ENCODE peak calls at places on chromosomes 1 and 21, in five cellular contexts. X is IMR-90, D is endothelial cell of umbilical vein, F is HCT116, J is astrocyte. M is an unnamed sample. For H3K4me1 and H4K20me1, the result is how much of the 10 kb centered on the place peaks cover.

GRCh38 chr1:50508040-50508586 is 84.9 kb upstream of the DMRTA2 start:
- DNase-seq in X (no peak), D (no peak), F (no peak), J (no peak), M (no peak)

GRCh38 chr1:119987112-119987511 is 82.3 kb downstream of the NOTCH2 start:
- DNase-seq in X (peak), D (peak), F (no peak), J (peak), M (peak)

GRCh38 chr1:230173176-230173575 is 106.1 kb downstream of the GALNT2 start:
- DNase-seq in X (no peak), D (no peak), F (no peak), J (no peak), M (no peak)

GRCh38 chr1:30908886-30909777 is 574 bp upstream of the SDC3 start:
- DNase-seq in X (no peak), D (no peak), F (no peak), J (no peak), M (no peak)

GRCh38 chr21:43827015-43827611 is 37.7 kb downstream of the RRP1 start:
- DNase-seq in X (peak), D (no peak), F (peak), J (peak), M (peak)

GRCh38 chr21:27021046-27021445 is 54.2 kb upstream of the ADAMTS5 start:
- DNase-seq in X (no peak), D (no peak), F (no peak), J (no peak), M (no peak)

GRCh38 chr21:33058468-33059318 is 11.2 kb upstream of the OLIG1 start:
- DNase-seq in X (no peak), D (no peak), F (no peak), J (no peak), M (no peak)

GRCh38 chr21:29656504-29657227 is 283.1 kb downstream of the GRIK1 start:
- DNase-seq in X (peak), D (peak), F (no peak), J (peak), M (peak)

GRCh38 chr1:235298772-235299513 is 29.0 kb downstream of the ARID4B start:
- DNase-seq in X (no peak), D (no peak), F (no peak), J (no peak), M (no peak)

GRCh38 chr1:155051342-155051776 is 243 bp downstream of the ADAM15 start:
- DNase-seq in X (no peak), D (no peak), F (no peak), J (no peak), M (no peak)

DNA sequence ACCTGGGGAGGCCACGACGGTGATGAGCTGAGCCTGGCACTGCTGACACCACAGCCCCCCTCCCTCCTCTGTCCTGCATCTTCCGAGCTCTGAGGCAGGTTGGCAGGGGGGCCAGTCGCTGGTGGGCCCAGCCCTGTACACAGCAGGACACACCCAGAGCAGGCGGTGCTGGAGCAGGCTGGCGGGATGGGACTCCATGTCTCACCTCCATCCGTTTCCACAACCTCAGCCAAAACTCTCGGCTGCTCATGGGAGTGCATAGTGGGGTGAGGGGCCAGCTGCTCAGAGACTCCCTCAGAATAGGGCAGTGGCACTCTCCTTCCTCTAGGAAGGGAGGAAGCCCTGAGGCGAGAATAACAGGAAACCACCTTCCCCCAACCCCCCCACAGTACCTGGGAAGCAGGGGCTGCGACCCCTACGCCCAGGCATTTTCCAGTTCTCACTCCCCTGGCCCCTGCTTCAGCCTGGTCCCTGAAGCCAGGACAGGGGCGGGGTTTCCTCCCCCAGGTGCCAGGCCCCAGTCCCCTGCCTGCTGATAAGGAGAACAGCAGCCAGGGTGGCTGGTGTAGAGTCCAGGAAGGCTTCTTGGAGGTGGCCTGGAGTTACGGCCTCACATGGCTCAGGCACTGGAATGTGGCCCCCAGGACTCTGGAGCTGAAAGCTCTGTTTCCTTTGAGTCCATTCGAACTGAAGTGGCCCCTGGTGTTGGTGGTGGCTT is 3.2 kb upstream of the IBA57 start:
- DNase-seq in X (no peak), D (peak), F (no peak), J (peak), M (no peak)
- H3K4me1 ChIP-seq in X (under half), D (under half), F (under half), J (under half), M (under half)

DNA sequence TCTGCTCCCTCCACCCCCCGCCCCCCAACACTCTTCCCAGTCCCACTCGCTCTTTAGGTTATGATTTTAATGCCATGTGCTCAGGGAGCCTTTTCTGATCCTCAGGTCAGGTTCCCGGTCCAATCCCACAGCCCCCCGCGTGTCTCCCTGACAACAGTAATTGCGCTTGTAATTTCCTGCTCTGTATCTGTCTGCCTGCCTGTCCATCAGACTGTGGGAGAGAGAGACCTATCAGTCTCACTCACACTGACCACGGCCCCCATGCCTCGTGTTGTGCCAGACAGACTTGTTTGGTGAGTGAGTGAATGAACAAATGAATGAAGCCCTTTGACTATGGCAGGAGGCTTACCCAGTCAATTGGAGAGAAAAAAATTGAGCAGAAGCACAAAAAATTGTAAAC is 50.8 kb upstream of the ECE1 start:
- DNase-seq in X (no peak), D (peak), F (no peak), J (no peak), M (no peak)
- H4K20me1 ChIP-seq in X (half or more), D (under half), F (under half), J (half or more), M (under half)

GRCh38 chr1:244155661-244156060 is 104.6 kb downstream of the ZBTB18 start:
- DNase-seq in X (no peak), D (no peak), F (no peak), J (no peak), M (no peak)
- H3K4me1 ChIP-seq in X (under half), D (under half), F (under half), J (under half), M (under half)

GRCh38 chr1:46081206-46081605 is 51.2 kb downstream of the PIK3R3 start:
- DNase-seq in X (no peak), D (no peak), F (no peak), J (no peak), M (no peak)

GRCh38 chr1:46081620-46082019 is 50.8 kb downstream of the PIK3R3 start:
- DNase-seq in X (no peak), D (peak), F (no peak), J (no peak), M (no peak)

GRCh38 chr1:46086581-46086980 is 45.8 kb downstream of the PIK3R3 start:
- DNase-seq in X (peak), D (no peak), F (no peak), J (no peak), M (peak)

GRCh38 chr1:46084553-46085448 is 47.6 kb downstream of the PIK3R3 start:
- DNase-seq in X (peak), D (no peak), F (no peak), J (peak), M (peak)

DNA sequence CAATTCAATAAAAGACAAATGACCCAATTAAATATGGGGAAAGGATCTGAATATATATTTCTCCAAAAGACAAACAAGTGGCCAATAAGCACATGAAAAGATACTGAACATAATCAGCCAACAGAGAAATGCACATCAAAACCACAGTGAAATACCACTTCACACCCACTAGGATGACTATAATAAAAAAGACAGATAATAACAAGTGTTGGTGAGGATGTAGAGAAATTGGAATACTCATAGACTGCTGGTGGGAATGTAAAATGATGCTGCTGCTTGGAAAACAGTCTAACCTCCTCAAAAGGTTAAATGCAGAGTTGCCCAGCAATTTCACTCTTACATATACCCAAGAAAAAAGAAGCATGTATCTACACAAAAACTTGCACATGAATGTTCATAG is 48.9 kb downstream of the PIK3R3 start:
- DNase-seq in X (no peak), D (no peak), F (no peak), J (no peak), M (no peak)
- H4K20me1 ChIP-seq in X (under half), D (under half), F (under half), J (under half), M (under half)

DNA sequence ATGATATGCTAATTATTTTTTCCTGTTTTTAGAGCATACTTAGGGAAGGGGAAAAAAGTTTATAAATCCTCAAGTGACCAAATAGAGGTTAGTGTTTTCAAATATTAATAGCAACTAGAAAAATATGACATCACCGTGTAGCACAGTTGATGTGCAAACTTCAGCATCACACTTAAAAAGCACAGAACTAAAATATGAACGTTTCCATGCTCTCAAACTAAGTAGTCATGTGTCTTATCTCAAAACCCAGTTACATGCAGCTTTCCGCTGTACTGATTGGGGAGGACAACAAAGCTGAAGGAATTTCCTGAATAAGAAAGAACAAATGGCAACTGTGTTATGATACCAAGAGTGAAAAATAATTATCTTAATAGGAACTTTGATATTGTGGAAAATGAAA is 903.7 kb downstream of the ADGRL2 start:
- DNase-seq in X (no peak), D (peak), F (no peak), J (no peak), M (no peak)
- H3K4me1 ChIP-seq in X (under half), D (under half), F (under half), J (under half), M (under half)

M was measured in mammary epithelial cell.